ENCODE peak calls at places on chromosome 21, in six cellular contexts. One of them, this sample, is unnamed.

GRCh38 chr21:25717491-25718139 is 17.1 kb downstream of the ATP5PF start:
- DNase-seq in AG04450: no peak
- DNase-seq in IMR-90: peak
- DNase-seq in HFF-Myc: no peak
- DNase-seq in fibroblast of mammary gland: peak
- DNase-seq in AG09309: no peak
- DNase-seq in this sample: peak

GRCh38 chr21:43654806-43655489 is 4.3 kb downstream of the HSF2BP start:
- DNase-seq in fibroblast of mammary gland: peak
- DNase-seq in AG04450: no peak
- DNase-seq in HFF-Myc: peak
- DNase-seq in IMR-90: peak
- DNase-seq in AG09309: peak
- DNase-seq in this sample: peak

GRCh38 chr21:37237764-37238163 is 29.4 kb downstream of the VPS26C start:
- DNase-seq in fibroblast of mammary gland: no peak
- DNase-seq in HFF-Myc: no peak
- DNase-seq in IMR-90: no peak
- DNase-seq in AG04450: no peak
- DNase-seq in AG09309: no peak
- DNase-seq in this sample: no peak

GRCh38 chr21:37028579-37028978 is 22.1 kb downstream of the RIPPLY3 start:
- DNase-seq in AG09309: no peak
- DNase-seq in HFF-Myc: no peak
- DNase-seq in AG04450: no peak
- DNase-seq in IMR-90: no peak
- DNase-seq in fibroblast of mammary gland: no peak
- DNase-seq in this sample: no peak

GRCh38 chr21:38691626-38692025 is 114.1 kb upstream of the ETS2 start:
- DNase-seq in HFF-Myc: no peak
- DNase-seq in AG04450: no peak
- DNase-seq in fibroblast of mammary gland: no peak
- DNase-seq in AG09309: no peak
- DNase-seq in IMR-90: no peak
- DNase-seq in this sample: no peak

GRCh38 chr21:37367758-37368535 is 1.4 kb downstream of the DYRK1A start:
- DNase-seq in AG09309: no peak
- DNase-seq in fibroblast of mammary gland: peak
- DNase-seq in HFF-Myc: no peak
- DNase-seq in IMR-90: peak
- DNase-seq in AG04450: no peak
- DNase-seq in this sample: peak

GRCh38 chr21:15003463-15004135 is 61.2 kb downstream of the NRIP1 start:
- DNase-seq in fibroblast of mammary gland: no peak
- DNase-seq in AG09309: no peak
- DNase-seq in IMR-90: no peak
- DNase-seq in AG04450: no peak
- DNase-seq in HFF-Myc: no peak
- DNase-seq in this sample: no peak

GRCh38 chr21:36854391-36854790 is 112.1 kb downstream of the HLCS start:
- DNase-seq in AG04450: no peak
- DNase-seq in AG09309: no peak
- DNase-seq in HFF-Myc: no peak
- DNase-seq in fibroblast of mammary gland: peak
- DNase-seq in IMR-90: peak
- DNase-seq in this sample: peak

GRCh38 chr21:46646541-46647154 is 11.2 kb downstream of the PRMT2 start:
- DNase-seq in AG04450: no peak
- DNase-seq in AG09309: no peak
- DNase-seq in fibroblast of mammary gland: no peak
- DNase-seq in HFF-Myc: no peak
- DNase-seq in IMR-90: no peak
- DNase-seq in this sample: no peak

GRCh38 chr21:27694667-27695066 is 727.8 kb upstream of the ADAMTS5 start:
- DNase-seq in IMR-90: no peak
- DNase-seq in AG04450: no peak
- DNase-seq in AG09309: no peak
- DNase-seq in HFF-Myc: no peak
- DNase-seq in fibroblast of mammary gland: no peak
- DNase-seq in this sample: peak

GRCh38 chr21:37402251-37402867 is 35.8 kb downstream of the DYRK1A start:
- DNase-seq in HFF-Myc: no peak
- DNase-seq in IMR-90: no peak
- DNase-seq in AG04450: no peak
- DNase-seq in fibroblast of mammary gland: no peak
- DNase-seq in AG09309: no peak
- DNase-seq in this sample: no peak

GRCh38 chr21:38984568-38984967 is 178.8 kb downstream of the ETS2 start:
- DNase-seq in AG04450: no peak
- DNase-seq in IMR-90: no peak
- DNase-seq in AG09309: no peak
- DNase-seq in fibroblast of mammary gland: peak
- DNase-seq in HFF-Myc: no peak
- DNase-seq in this sample: no peak

GRCh38 chr21:27693376-27693775 is 726.5 kb upstream of the ADAMTS5 start:
- DNase-seq in AG09309: peak
- DNase-seq in IMR-90: peak
- DNase-seq in fibroblast of mammary gland: peak
- DNase-seq in HFF-Myc: no peak
- DNase-seq in AG04450: no peak
- DNase-seq in this sample: peak

GRCh38 chr21:15695241-15695640 is 34.5 kb upstream of the USP25 start:
- DNase-seq in AG04450: no peak
- DNase-seq in IMR-90: peak
- DNase-seq in AG09309: no peak
- DNase-seq in fibroblast of mammary gland: peak
- DNase-seq in HFF-Myc: no peak
- DNase-seq in this sample: no peak

GRCh38 chr21:37200641-37201480 is 66.3 kb downstream of the VPS26C start:
- DNase-seq in AG04450: no peak
- DNase-seq in fibroblast of mammary gland: no peak
- DNase-seq in AG09309: no peak
- DNase-seq in HFF-Myc: no peak
- DNase-seq in IMR-90: no peak
- DNase-seq in this sample: no peak

GRCh38 chr21:37710555-37711293 is 205.5 kb downstream of the KCNJ6 start:
- DNase-seq in IMR-90: peak
- DNase-seq in AG04450: peak
- DNase-seq in HFF-Myc: peak
- DNase-seq in AG09309: no peak
- DNase-seq in fibroblast of mammary gland: no peak
- DNase-seq in this sample: no peak

GRCh38 chr21:26717146-26717739 is 128.0 kb downstream of the ADAMTS1 start:
- DNase-seq in AG04450: no peak
- DNase-seq in HFF-Myc: no peak
- DNase-seq in IMR-90: peak
- DNase-seq in fibroblast of mammary gland: peak
- DNase-seq in AG09309: no peak
- DNase-seq in this sample: peak

GRCh38 chr21:15415541-15416261 is 314.1 kb upstream of the USP25 start:
- DNase-seq in AG04450: no peak
- DNase-seq in IMR-90: no peak
- DNase-seq in AG09309: no peak
- DNase-seq in fibroblast of mammary gland: peak
- DNase-seq in HFF-Myc: no peak
- DNase-seq in this sample: no peak

GRCh38 chr21:24514081-24514733 is 1093.1 kb downstream of the MRPL39 start:
- DNase-seq in AG09309: no peak
- DNase-seq in HFF-Myc: no peak
- DNase-seq in AG04450: no peak
- DNase-seq in fibroblast of mammary gland: no peak
- DNase-seq in IMR-90: peak
- DNase-seq in this sample: peak

DNA sequence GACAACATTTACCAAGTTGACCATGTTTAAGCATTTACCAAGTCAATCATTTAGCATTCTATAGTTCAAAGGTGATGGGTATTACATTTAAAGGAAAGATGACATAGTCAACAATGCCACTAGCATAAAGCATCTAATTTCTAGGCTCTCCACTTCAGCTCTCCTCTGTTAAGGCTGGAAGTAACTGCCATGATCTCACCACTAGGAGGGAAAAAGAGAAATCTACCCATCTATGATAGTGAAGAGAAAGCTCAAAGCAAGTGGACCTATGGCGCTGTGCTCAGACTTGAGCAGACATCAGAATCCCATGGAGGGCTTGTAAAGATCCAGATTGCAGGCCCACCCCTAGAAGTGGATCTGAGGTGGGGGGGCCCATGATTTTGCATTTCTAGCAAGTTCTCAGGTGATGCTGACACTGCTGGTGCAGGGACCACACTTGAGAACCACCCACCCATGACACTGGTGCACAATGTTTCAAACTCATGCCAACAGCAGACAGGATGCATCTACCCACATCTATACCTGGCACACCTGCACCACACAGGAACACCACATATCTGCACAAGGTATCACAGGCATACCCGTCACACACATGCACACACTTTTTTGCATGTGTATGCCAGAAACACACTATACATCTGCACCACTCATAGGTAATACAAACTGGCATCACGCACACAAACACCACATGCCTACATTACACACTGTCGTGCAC is 392.9 kb upstream of the RUNX1 start:
- DNase-seq in IMR-90: no peak
- DNase-seq in AG09309: no peak
- DNase-seq in AG04450: no peak
- DNase-seq in fibroblast of mammary gland: no peak
- DNase-seq in HFF-Myc: no peak
- DNase-seq in this sample: no peak
- TF ChIP-seq CTCF in IMR-90: peak
- TF ChIP-seq CTCF in AG09309: no peak
- TF ChIP-seq CTCF in AG04450: peak
- TF ChIP-seq CTCF in fibroblast of mammary gland: peak
- TF ChIP-seq CTCF in HFF-Myc: peak
- TF ChIP-seq CTCF in this sample: peak

DNA sequence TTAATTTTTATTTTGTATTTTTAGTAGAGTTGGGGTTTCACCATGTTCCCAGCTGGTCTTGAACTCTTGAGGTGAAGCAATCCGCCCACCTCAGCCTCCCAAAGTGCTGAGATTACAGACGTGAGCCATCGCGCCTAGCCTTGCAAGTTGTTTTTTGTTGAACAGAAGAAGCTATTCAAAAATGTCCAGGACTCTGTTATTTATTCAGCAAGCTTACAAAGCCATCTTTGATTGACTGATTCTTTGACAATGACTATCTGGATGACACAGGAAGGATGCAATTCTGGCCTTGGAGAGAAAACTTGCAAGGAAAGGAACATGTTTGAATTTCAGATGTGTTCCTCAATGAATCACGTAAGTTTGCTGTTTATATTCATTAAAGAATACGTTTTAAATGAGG is 63.5 kb downstream of the MAP3K7CL start:
- DNase-seq in AG04450: no peak
- DNase-seq in HFF-Myc: no peak
- DNase-seq in AG09309: no peak
- DNase-seq in IMR-90: no peak
- DNase-seq in fibroblast of mammary gland: no peak
- DNase-seq in this sample: no peak
- H3K4me3 ChIP-seq in AG04450: no peak
- H3K4me3 ChIP-seq in HFF-Myc: no peak
- H3K4me3 ChIP-seq in AG09309: no peak
- H3K4me3 ChIP-seq in IMR-90: no peak
- H3K4me3 ChIP-seq in fibroblast of mammary gland: no peak
- H3K4me3 ChIP-seq in this sample: no peak

GRCh38 chr21:42256316-42256715 is 37.4 kb downstream of the ABCG1 start:
- DNase-seq in AG09309: no peak
- DNase-seq in HFF-Myc: no peak
- DNase-seq in IMR-90: no peak
- DNase-seq in fibroblast of mammary gland: no peak
- DNase-seq in AG04450: no peak
- DNase-seq in this sample: no peak

GRCh38 chr21:42258150-42258884 is 39.4 kb downstream of the ABCG1 start:
- DNase-seq in fibroblast of mammary gland: peak
- DNase-seq in AG04450: no peak
- DNase-seq in AG09309: no peak
- DNase-seq in IMR-90: peak
- DNase-seq in HFF-Myc: peak
- DNase-seq in this sample: peak

GRCh38 chr21:42260121-42260520 is 41.2 kb downstream of the ABCG1 start:
- DNase-seq in HFF-Myc: no peak
- DNase-seq in fibroblast of mammary gland: no peak
- DNase-seq in AG04450: no peak
- DNase-seq in AG09309: no peak
- DNase-seq in IMR-90: no peak
- DNase-seq in this sample: no peak

GRCh38 chr21:42257091-42257760 is 38.3 kb downstream of the ABCG1 start:
- DNase-seq in AG09309: no peak
- DNase-seq in HFF-Myc: no peak
- DNase-seq in IMR-90: no peak
- DNase-seq in fibroblast of mammary gland: no peak
- DNase-seq in AG04450: no peak
- DNase-seq in this sample: no peak

DNA sequence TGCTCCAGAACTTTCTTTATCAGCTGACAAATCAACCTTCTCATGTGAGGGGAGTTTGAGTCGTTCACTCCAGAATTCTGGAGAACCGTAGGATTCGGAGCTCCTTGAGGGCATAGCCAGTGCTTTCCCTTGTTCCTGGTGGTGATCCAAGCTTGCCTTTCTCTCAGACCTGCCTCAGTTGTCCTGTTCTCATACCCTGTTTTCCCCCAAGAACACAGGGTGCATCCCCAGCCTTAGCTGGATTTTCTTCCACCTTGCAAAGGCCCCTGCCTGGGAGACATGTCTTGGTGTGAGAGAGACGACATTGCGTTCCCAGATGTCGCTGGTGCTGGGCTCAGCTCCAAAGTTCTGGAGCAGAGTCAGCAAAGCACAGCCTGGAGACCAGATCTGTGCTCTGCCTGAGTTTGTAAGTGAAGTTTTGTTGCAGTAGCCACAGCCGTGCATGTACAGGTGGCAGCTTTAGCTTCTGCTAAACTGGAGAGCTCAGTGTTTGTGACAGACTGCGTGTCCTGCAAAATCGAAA is 40.0 kb downstream of the ABCG1 start:
- DNase-seq in fibroblast of mammary gland: no peak
- DNase-seq in AG04450: no peak
- DNase-seq in AG09309: no peak
- DNase-seq in HFF-Myc: no peak
- DNase-seq in IMR-90: no peak
- DNase-seq in this sample: no peak
- TF ChIP-seq CTCF in fibroblast of mammary gland: no peak
- TF ChIP-seq CTCF in AG04450: no peak
- TF ChIP-seq CTCF in AG09309: no peak
- TF ChIP-seq CTCF in HFF-Myc: no peak
- TF ChIP-seq CTCF in IMR-90: no peak
- TF ChIP-seq CTCF in this sample: no peak

GRCh38 chr21:41763398-41763931 is 3.4 kb downstream of the RIPK4 start:
- DNase-seq in AG09309: no peak
- DNase-seq in AG04450: no peak
- DNase-seq in IMR-90: no peak
- DNase-seq in HFF-Myc: no peak
- DNase-seq in fibroblast of mammary gland: no peak
- DNase-seq in this sample: peak

GRCh38 chr21:41761211-41762181 is 5.4 kb downstream of the RIPK4 start:
- DNase-seq in HFF-Myc: no peak
- DNase-seq in AG04450: no peak
- DNase-seq in fibroblast of mammary gland: no peak
- DNase-seq in IMR-90: no peak
- DNase-seq in AG09309: no peak
- DNase-seq in this sample: peak

GRCh38 chr21:41762753-41763152 is 4.1 kb downstream of the RIPK4 start:
- DNase-seq in HFF-Myc: no peak
- DNase-seq in AG04450: no peak
- DNase-seq in fibroblast of mammary gland: no peak
- DNase-seq in AG09309: no peak
- DNase-seq in IMR-90: no peak
- DNase-seq in this sample: no peak

GRCh38 chr21:41763996-41764395 is 2.9 kb downstream of the RIPK4 start:
- DNase-seq in IMR-90: no peak
- DNase-seq in AG04450: no peak
- DNase-seq in AG09309: no peak
- DNase-seq in fibroblast of mammary gland: no peak
- DNase-seq in HFF-Myc: no peak
- DNase-seq in this sample: no peak

GRCh38 chr21:41762236-41762635 is 4.6 kb downstream of the RIPK4 start:
- DNase-seq in fibroblast of mammary gland: no peak
- DNase-seq in AG04450: no peak
- DNase-seq in AG09309: no peak
- DNase-seq in IMR-90: no peak
- DNase-seq in HFF-Myc: no peak
- DNase-seq in this sample: no peak
- H3K4me3 ChIP-seq in fibroblast of mammary gland: no peak
- H3K4me3 ChIP-seq in AG04450: no peak
- H3K4me3 ChIP-seq in AG09309: no peak
- H3K4me3 ChIP-seq in IMR-90: no peak
- H3K4me3 ChIP-seq in HFF-Myc: no peak
- H3K4me3 ChIP-seq in this sample: peak